ENCODE peak calls at places on chromosomes 4 and X, in six cellular contexts. C is amygdala; I is RPMI7951; A is stimulated activated naive CD4-positive, alpha-beta T cell; E is Calu3; H is MM.1S. Y is an unnamed sample.

GRCh38 chrX:19343462-19344206 is at the start of gene PDHA1:
- DNase-seq in C (peak), I (peak), A (peak), E (peak), H (peak), Y (peak)

GRCh38 chr4:17497890-17498523 is 13.9 kb downstream of the QDPR start:
- DNase-seq in C (no peak), I (no peak), A (no peak), E (no peak), H (no peak), Y (no peak)

GRCh38 chr4:71293705-71294104 is 45.1 kb upstream of the SLC4A4 start:
- DNase-seq in C (no peak), I (no peak), A (no peak), E (no peak), H (no peak), Y (no peak)

GRCh38 chr4:71009796-71010588 is 16.5 kb downstream of the DCK start:
- DNase-seq in C (no peak), I (peak), A (no peak), E (no peak), H (peak), Y (no peak)

GRCh38 chrX:153970398-153971123 is 1.1 kb downstream of the HCFC1 start:
- DNase-seq in C (peak), I (peak), A (no peak), E (peak), H (peak), Y (peak)

GRCh38 chr4:48403779-48404178 is 62.5 kb downstream of the SLAIN2 start:
- DNase-seq in C (no peak), I (peak), A (no peak), E (no peak), H (no peak), Y (no peak)

GRCh38 chr4:3111461-3111860 is 37.0 kb downstream of the HTT start:
- DNase-seq in C (no peak), I (peak), A (no peak), E (no peak), H (no peak), Y (no peak)

GRCh38 chr4:76246025-76246424 is 5.5 kb upstream of the FAM47E start:
- DNase-seq in C (no peak), I (no peak), A (no peak), E (no peak), H (no peak), Y (no peak)

GRCh38 chr4:78556655-78557054 is 5.1 kb downstream of the ANXA3 start:
- DNase-seq in C (no peak), I (no peak), A (no peak), E (no peak), H (no peak), Y (no peak)

GRCh38 chrX:45557390-45557789 is 356.7 kb upstream of the DIPK2B start:
- DNase-seq in C (no peak), I (peak), A (no peak), E (no peak), H (no peak), Y (no peak)

GRCh38 chr4:148561467-148561866 is 119.3 kb upstream of the NR3C2 start:
- DNase-seq in C (no peak), I (no peak), A (no peak), E (no peak), H (no peak), Y (no peak)

GRCh38 chr4:82988323-82988832 is 22.2 kb downstream of the LIN54 start:
- DNase-seq in C (no peak), I (peak), A (no peak), E (no peak), H (no peak), Y (no peak)

GRCh38 chrX:123884809-123885408 is 25.1 kb downstream of the XIAP start:
- DNase-seq in C (no peak), I (peak), A (no peak), E (peak), H (peak), Y (no peak)

GRCh38 chr4:164379694-164380093 is 374.2 kb upstream of the SMIM31 start:
- DNase-seq in C (no peak), I (no peak), A (no peak), E (no peak), H (no peak), Y (no peak)

GRCh38 chrX:113828470-113828869 is 755.4 kb upstream of the HTR2C start:
- DNase-seq in C (no peak), I (no peak), A (no peak), E (no peak), H (no peak), Y (no peak)

GRCh38 chr4:1745697-1746096 is 24.4 kb downstream of the TACC3 start:
- DNase-seq in C (no peak), I (no peak), A (no peak), E (no peak), H (no peak), Y (no peak)

GRCh38 chr4:84924439-84924838 is 42.1 kb downstream of the WDFY3 start:
- DNase-seq in C (no peak), I (no peak), A (no peak), E (no peak), H (no peak), Y (no peak)

GRCh38 chr4:143488684-143489083 is 24.8 kb upstream of the SMARCA5 start:
- DNase-seq in C (no peak), I (no peak), A (no peak), E (no peak), H (no peak), Y (no peak)

GRCh38 chrX:9942086-9942485 is 25.1 kb upstream of the CLDN34 start:
- DNase-seq in C (no peak), I (peak), A (no peak), E (no peak), H (peak), Y (no peak)

GRCh38 chr4:79232555-79232954 is 93.3 kb downstream of the NAA11 start:
- DNase-seq in C (no peak), I (no peak), A (no peak), E (no peak), H (no peak), Y (no peak)

GRCh38 chr4:67545996-67546356 is 673 bp upstream of the CENPC start:
- DNase-seq in C (no peak), I (peak), A (no peak), E (no peak), H (no peak), Y (no peak)

GRCh38 chrX:55579115-55579514 is 44.1 kb upstream of the FOXR2 start:
- DNase-seq in C (no peak), I (no peak), A (no peak), E (no peak), H (no peak), Y (no peak)

GRCh38 chrX:10819973-10820372 is 199.6 kb upstream of the MID1 start:
- DNase-seq in C (no peak), I (no peak), A (no peak), E (no peak), H (no peak), Y (no peak)

GRCh38 chrX:68877606-68878005 is 48.8 kb downstream of the EFNB1 start:
- DNase-seq in C (no peak), I (no peak), A (no peak), E (no peak), H (no peak), Y (no peak)

GRCh38 chr4:59979061-59979460 is 1221.1 kb upstream of the ADGRL3 start:
- DNase-seq in C (no peak), I (no peak), A (no peak), E (no peak), H (no peak), Y (no peak)

GRCh38 chrX:6810796-6811195 is 275.9 kb upstream of the VCX3A start:
- DNase-seq in C (no peak), I (no peak), A (no peak), E (no peak), H (no peak), Y (no peak)

GRCh38 chr4:41572414-41572986 is 34.5 kb downstream of the LIMCH1 start:
- DNase-seq in C (no peak), I (no peak), A (no peak), E (no peak), H (no peak), Y (no peak)

GRCh38 chr4:181858746-181859145 is 384.5 kb upstream of the TENM3 start:
- DNase-seq in C (no peak), I (peak), A (no peak), E (no peak), H (no peak), Y (no peak)

GRCh38 chrX:110015915-110016314 is 13.0 kb downstream of the TMEM164 start:
- DNase-seq in C (no peak), I (no peak), A (no peak), E (no peak), H (no peak), Y (no peak)

GRCh38 chr4:52106142-52106541 is 55.0 kb downstream of the SPATA18 start:
- DNase-seq in C (no peak), I (no peak), A (no peak), E (no peak), H (no peak), Y (no peak)

GRCh38 chrX:24025741-24026402 is 1.1 kb downstream of the KLHL15 start:
- DNase-seq in C (peak), I (peak), A (no peak), E (peak), H (no peak), Y (peak)

GRCh38 chr4:159384619-159385018 is 281.7 kb downstream of the RAPGEF2 start:
- DNase-seq in C (no peak), I (no peak), A (no peak), E (no peak), H (no peak), Y (no peak)

GRCh38 chrX:45803383-45803921 is 602.8 kb upstream of the DIPK2B start:
- DNase-seq in C (no peak), I (peak), A (no peak), E (no peak), H (no peak), Y (no peak)

GRCh38 chrX:29419774-29420553 is 795.4 kb upstream of the MAGEB2 start:
- DNase-seq in C (no peak), I (peak), A (no peak), E (peak), H (no peak), Y (no peak)

GRCh38 chrX:10032147-10032546 is 65.0 kb downstream of the CLDN34 start:
- DNase-seq in C (no peak), I (no peak), A (no peak), E (no peak), H (no peak), Y (no peak)

GRCh38 chr4:66273110-66273509 is 602.8 kb upstream of the EPHA5 start:
- DNase-seq in C (no peak), I (no peak), A (no peak), E (no peak), H (no peak), Y (no peak)

GRCh38 chr4:100895572-100896197 is 377.9 kb upstream of the EMCN start:
- DNase-seq in C (no peak), I (peak), A (no peak), E (no peak), H (peak), Y (no peak)

Y was measured in effector CD8-positive, alpha-beta T cell.